ENCODE peak calls at places on chromosomes 13 and 19, in seven cellular contexts. T is GM18507; N is stimulated activated CD4-positive, alpha-beta T cell treated with anti-CD3 and anti-CD28 coated beads, Interleukin-4, amount 100 ng/mL, for 1 hour; U is posterior cingulate gyrus; P is stimulated activated naive CD8-positive, alpha-beta T cell treated with anti-CD3 and anti-CD28 coated beads, Interleukin-15, amount 100 ng/mL, for 72 hours; A is NCI-H2171; C is Ammon's horn. D is an unnamed sample.

GRCh38 chr19:47296036-47296435 is 13.6 kb upstream of the C5AR1 start:
- DNase-seq in T (no peak), U (peak; percentile 74), A (peak; percentile 87), P (peak; percentile 74), C (peak; percentile 78), N (peak; percentile 60), D (peak; percentile 55)

GRCh38 chr13:51874651-51875050 is 12.9 kb downstream of the CCDC70 start:
- DNase-seq in A (no peak), T (no peak), P (no peak), N (no peak), C (peak; percentile 67), U (peak; percentile 10), D (peak; percentile 72)

GRCh38 chr13:58744686-58745085 is 1113.1 kb downstream of the PCDH17 start:
- DNase-seq in N (no peak), C (no peak), A (no peak), P (no peak), U (no peak), T (no peak), D (no peak)

GRCh38 chr13:112961457-112962369 is 7.3 kb upstream of the MCF2L start:
- DNase-seq in U (no peak), T (no peak), P (no peak), C (no peak), N (no peak), A (no peak), D (no peak)

GRCh38 chr13:61546413-61546812 is 130.8 kb upstream of the PCDH20 start:
- DNase-seq in A (no peak), C (no peak), P (no peak), T (no peak), U (no peak), N (no peak), D (no peak)

GRCh38 chr13:39910041-39910440 is 254.6 kb downstream of the COG6 start:
- DNase-seq in U (no peak), N (no peak), T (no peak), C (no peak), A (no peak), P (no peak), D (no peak)

GRCh38 chr19:31164666-31165265 is 184.5 kb downstream of the TSHZ3 start:
- DNase-seq in U (no peak), N (no peak), P (no peak), C (no peak), A (no peak), T (no peak), D (no peak)

GRCh38 chr19:42088471-42089190 is 12.7 kb downstream of the ZNF574 start:
- DNase-seq in C (no peak), P (no peak), U (no peak), T (no peak), N (no peak), A (no peak), D (no peak)

GRCh38 chr13:33992891-33993336 is 175.0 kb downstream of the RFC3 start:
- DNase-seq in C (no peak), P (no peak), U (no peak), A (no peak), N (no peak), T (no peak), D (no peak)

GRCh38 chr13:55069746-55070145 is 2041.1 kb downstream of the OLFM4 start:
- DNase-seq in A (no peak), T (no peak), C (no peak), N (no peak), U (no peak), P (no peak), D (peak; percentile 45)

GRCh38 chr19:47109541-47110375 is 3.8 kb downstream of the ZC3H4 start:
- DNase-seq in U (no peak), A (no peak), C (no peak), P (peak; percentile 83), N (peak; percentile 60), T (no peak), D (peak; percentile 44)

GRCh38 chr19:46404884-46405658 is 8.3 kb downstream of the CCDC8 start:
- DNase-seq in T (no peak), A (peak; percentile 55), N (no peak), P (no peak), C (no peak), U (no peak), D (no peak)

GRCh38 chr19:30162718-30163117 is 209.5 kb upstream of the ZNF536 start:
- DNase-seq in A (no peak), T (no peak), P (no peak), U (no peak), C (no peak), N (no peak), D (no peak)

GRCh38 chr13:95921485-95921884 is 131.7 kb downstream of the UGGT2 start:
- DNase-seq in U (no peak), T (no peak), P (no peak), C (no peak), N (no peak), A (no peak), D (no peak)

GRCh38 chr13:112912726-112913440 is 56.1 kb upstream of the MCF2L start:
- DNase-seq in N (no peak), C (no peak), A (no peak), P (no peak), T (no peak), U (no peak), D (no peak)

GRCh38 chr19:47899335-47899734 is 13.2 kb upstream of the SULT2A1 start:
- DNase-seq in P (no peak), C (no peak), A (no peak), U (no peak), N (no peak), T (no peak), D (no peak)

GRCh38 chr13:90400372-90400771 is 947.1 kb upstream of the MIR17HG start:
- DNase-seq in A (no peak), P (no peak), N (no peak), U (no peak), C (no peak), T (no peak), D (no peak)

GRCh38 chr13:112818698-112819045 is 128.8 kb downstream of the ATP11A start:
- DNase-seq in C (no peak), A (no peak), N (no peak), P (no peak), U (no peak), T (no peak), D (no peak)

GRCh38 chr13:92954746-92955145 is 271.9 kb upstream of the GPC6 start:
- DNase-seq in A (no peak), U (no peak), P (no peak), T (no peak), N (no peak), C (no peak), D (no peak)

GRCh38 chr13:33206425-33206824 is 79.1 kb downstream of the STARD13 start:
- DNase-seq in A (no peak), N (no peak), T (no peak), U (no peak), C (no peak), P (no peak), D (no peak)

GRCh38 chr13:28609936-28610335 is 49.0 kb upstream of the POMP start:
- DNase-seq in N (no peak), P (no peak), C (no peak), T (no peak), U (no peak), A (no peak), D (no peak)

GRCh38 chr19:37998801-37999308 is 91.8 kb downstream of the SIPA1L3 start:
- DNase-seq in N (no peak), A (no peak), P (no peak), T (no peak), C (no peak), U (no peak), D (no peak)